ENCODE peak calls at places on chromosomes 4 and X, in six cellular contexts. Y is stimulated activated CD4-positive, alpha-beta T cell treated with anti-CD3 and anti-CD28 coated beads, Interleukin-1b, Interleukin-23, amount 100 ng/mL, for 4 hours; P is suprapubic skin; J is coronary artery; E is fibroblast of lung; M is iris pigment epithelial cell. L is an unnamed sample.

GRCh38 chr4:42519803-42520417 is 122.6 kb downstream of the SHISA3 start:
- DNase-seq in P (no peak), M (peak), E (peak), J (no peak), Y (no peak), L (peak)

GRCh38 chrX:153590961-153591956 is 7.7 kb downstream of the CCNQ start:
- DNase-seq in Y (no peak), J (no peak), P (no peak), E (no peak), M (no peak), L (no peak)

GRCh38 chr4:106614446-106614845 is 245.9 kb upstream of the GIMD1 start:
- DNase-seq in P (no peak), M (peak), Y (no peak), E (no peak), J (no peak), L (peak)

GRCh38 chrX:69362889-69363288 is 141.2 kb upstream of the NALF2 start:
- DNase-seq in E (peak), P (no peak), Y (no peak), J (no peak), M (no peak), L (no peak)

GRCh38 chr4:183600189-183600685 is 58.7 kb downstream of the RWDD4 start:
- DNase-seq in J (no peak), P (no peak), M (peak), E (peak), Y (peak), L (no peak)

GRCh38 chrX:70168238-70169188 is 8.8 kb upstream of the DGAT2L6 start:
- DNase-seq in E (peak), P (no peak), M (peak), Y (no peak), J (no peak), L (peak)

GRCh38 chrX:132565273-132565672 is 76.4 kb upstream of the MBNL3 start:
- DNase-seq in Y (no peak), P (no peak), E (peak), J (no peak), M (no peak), L (no peak)

GRCh38 chr4:150367326-150367725 is 214.6 kb upstream of the MAB21L2 start:
- DNase-seq in M (no peak), J (no peak), P (no peak), Y (no peak), E (no peak), L (no peak)

GRCh38 chr4:124899997-124900396 is 187.5 kb upstream of the ANKRD50 start:
- DNase-seq in Y (no peak), M (no peak), P (no peak), E (no peak), J (no peak), L (no peak)

GRCh38 chr4:111453216-111453615 is 692.0 kb upstream of the FAM241A start:
- DNase-seq in P (no peak), M (no peak), Y (no peak), E (no peak), J (no peak), L (no peak)

L was measured in H4.